ENCODE peak calls at places on chromosomes 2 and 18, in five cellular contexts. Y, R, C, F and M are unnamed samples.

GRCh38 chr2:61354486-61355197 is 116.2 kb downstream of the USP34 start:
- DNase-seq in F (no peak), R (no peak), Y (no peak), C (no peak), M (no peak)

GRCh38 chr2:26347286-26347865 is 787 bp upstream of the ADGRF3 start:
- DNase-seq in R (no peak), Y (no peak), C (no peak), F (no peak), M (no peak)

GRCh38 chr2:204491528-204491927 is 53.7 kb upstream of the PARD3B start:
- DNase-seq in R (no peak), C (no peak), F (no peak), Y (no peak), M (peak)

GRCh38 chr2:199631129-199631528 is 173.4 kb upstream of the SATB2 start:
- DNase-seq in Y (no peak), C (no peak), R (no peak), F (no peak), M (no peak)

GRCh38 chr2:232893834-232894233 is 23.8 kb downstream of the SNORC start:
- DNase-seq in Y (peak), R (no peak), C (no peak), F (no peak), M (no peak)

GRCh38 chr2:121297217-121297830 is 12.3 kb upstream of the TFCP2L1 start:
- DNase-seq in Y (no peak), F (peak), C (peak), R (peak), M (peak)

GRCh38 chr2:15729709-15730544 is 138.3 kb downstream of the DDX1 start:
- DNase-seq in Y (no peak), F (no peak), R (no peak), C (no peak), M (no peak)

GRCh38 chr18:69935319-69936190 is 12.1 kb downstream of the CD226 start:
- DNase-seq in R (peak), F (no peak), Y (no peak), C (peak), M (no peak)

GRCh38 chr2:128317186-128317897 is 1.3 kb downstream of the HS6ST1 start:
- DNase-seq in R (peak), Y (no peak), C (peak), F (no peak), M (peak)

GRCh38 chr2:234691968-234692955 is 195.4 kb upstream of the ARL4C start:
- DNase-seq in R (no peak), C (no peak), Y (no peak), F (no peak), M (peak)

GRCh38 chr2:4675295-4675694 is 971.9 kb downstream of the DCDC2C start:
- DNase-seq in R (no peak), Y (no peak), C (no peak), F (no peak), M (no peak)

GRCh38 chr18:54983041-54983686 is 23.9 kb upstream of the CCDC68 start:
- DNase-seq in R (no peak), Y (no peak), F (peak), C (no peak), M (peak)

GRCh38 chr2:239303711-239304532 is 96.9 kb downstream of the HDAC4 start:
- DNase-seq in R (no peak), Y (no peak), F (no peak), C (peak), M (no peak)

GRCh38 chr2:62685986-62686625 is 19.4 kb upstream of the EHBP1 start:
- DNase-seq in Y (no peak), C (no peak), F (no peak), R (no peak), M (no peak)

GRCh38 chr18:59218018-59218417 is 1.9 kb upstream of the GRP start:
- DNase-seq in R (no peak), Y (no peak), F (no peak), C (no peak), M (no peak)

GRCh38 chr2:28532399-28532798 is 36.5 kb downstream of the PLB1 start:
- DNase-seq in R (no peak), F (no peak), C (no peak), Y (no peak), M (no peak)